ENCODE peak calls at places on chromosomes 6 and 20, in five cellular contexts. C, E, B, U and A are unnamed samples. For H3K4me1, the result is how much of the 10 kb centered on the place peaks cover.

GRCh38 chr20:37294262-37294981 is 5.0 kb downstream of the MANBAL start:
- DNase-seq in E (no peak), C (no peak), U (no peak), B (no peak), A (no peak)

GRCh38 chr6:39166189-39166917 is 51.4 kb upstream of the SAYSD1 start:
- DNase-seq in U (peak), E (peak), B (peak), C (peak), A (peak)

GRCh38 chr20:57714409-57715267 is 4.8 kb upstream of the PMEPA1 start:
- DNase-seq in E (no peak), B (no peak), C (no peak), U (no peak), A (no peak)

GRCh38 chr20:4720121-4720976 is 1.4 kb upstream of the PRND start:
- DNase-seq in C (peak), B (peak), E (peak), U (peak), A (peak)

GRCh38 chr6:28864321-28864923 is 59.4 kb downstream of the TRIM27 start:
- DNase-seq in U (no peak), C (no peak), B (no peak), E (no peak), A (no peak)

GRCh38 chr6:5981274-5982026 is 25.3 kb downstream of the NRN1 start:
- DNase-seq in C (no peak), U (no peak), E (no peak), B (no peak), A (no peak)

GRCh38 chr20:31890646-31891045 is 20.2 kb downstream of the TTLL9 start:
- DNase-seq in U (no peak), C (no peak), B (no peak), E (no peak), A (no peak)

GRCh38 chr6:147970970-147971369 is 371.7 kb upstream of the SASH1 start:
- DNase-seq in E (no peak), U (no peak), C (peak), B (no peak), A (no peak)

GRCh38 chr6:24910850-24911712 is 24.7 kb downstream of the RIPOR2 start:
- DNase-seq in C (no peak), U (peak), B (peak), E (peak), A (peak)

GRCh38 chr6:168499045-168499650 is 58.2 kb downstream of the SMOC2 start:
- DNase-seq in U (no peak), B (no peak), E (no peak), C (peak), A (no peak)

GRCh38 chr6:1081566-1081965 is 230.3 kb upstream of the FOXQ1 start:
- DNase-seq in E (no peak), B (no peak), U (no peak), C (no peak), A (no peak)

GRCh38 chr6:453152-453551 is 61.6 kb downstream of the IRF4 start:
- DNase-seq in B (no peak), U (peak), C (no peak), E (no peak), A (no peak)

GRCh38 chr20:48933017-48933766 is 11.7 kb downstream of the ARFGEF2 start:
- DNase-seq in B (peak), C (no peak), E (no peak), U (no peak), A (no peak)

GRCh38 chr6:47413752-47414516 is 63.7 kb upstream of the CD2AP start:
- DNase-seq in U (no peak), E (no peak), B (no peak), C (peak), A (peak)

GRCh38 chr6:112357801-112358200 is 10.7 kb downstream of the RFPL4B start:
- DNase-seq in E (no peak), B (no peak), C (no peak), U (no peak), A (no peak)

GRCh38 chr20:21125849-21126840 is at the start of gene KIZ:
- DNase-seq in C (peak), U (peak), E (peak), B (peak), A (peak)
- TF ChIP-seq EP300 in C (no peak), U (no peak), E (no peak), B (no peak), A (no peak)

GRCh38 chr6:43699564-43700186 is 12.1 kb upstream of the MRPS18A start:
- DNase-seq in U (no peak), E (no peak), B (peak), C (peak), A (peak)
- H3K4me1 ChIP-seq in U (under half), E (under half), B (half or more), C (half or more), A (half or more)

DNA sequence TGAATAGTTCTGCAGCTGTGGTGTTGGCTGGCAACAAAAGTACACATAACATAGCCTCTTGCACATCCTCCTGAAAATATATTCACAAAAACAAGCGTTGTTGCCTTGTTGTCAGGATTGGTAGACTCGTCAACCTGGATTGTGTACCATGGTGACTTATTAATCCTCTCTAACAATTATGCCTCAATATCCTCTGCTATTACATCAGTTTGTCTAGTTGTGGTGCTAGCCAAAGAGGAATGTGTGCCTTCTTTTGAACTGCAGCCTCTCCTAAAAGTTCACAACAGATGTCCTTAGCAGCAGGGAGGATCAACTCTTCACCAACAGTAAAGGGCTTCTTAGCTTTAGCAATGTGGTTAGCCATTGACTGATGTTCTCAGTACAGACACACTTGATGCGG is 3.6 kb upstream of the SF3B5 start:
- DNase-seq in C (no peak), B (no peak), U (no peak), E (no peak), A (no peak)
- TF ChIP-seq POLR2A in C (no peak), B (no peak), U (no peak), E (no peak), A (no peak)

GRCh38 chr6:157757430-157758403 is 65.3 kb upstream of the SNX9 start:
- DNase-seq in U (no peak), B (no peak), C (no peak), E (no peak), A (no peak)

GRCh38 chr6:157756708-157757429 is 66.2 kb upstream of the SNX9 start:
- DNase-seq in C (peak), E (peak), B (peak), U (peak), A (peak)

GRCh38 chr6:157760137-157760536 is 62.9 kb upstream of the SNX9 start:
- DNase-seq in B (no peak), C (no peak), E (no peak), U (no peak), A (no peak)

GRCh38 chr6:157759028-157759427 is 64.0 kb upstream of the SNX9 start:
- DNase-seq in C (no peak), E (no peak), B (no peak), U (no peak), A (no peak)

GRCh38 chr6:157758516-157759023 is 64.5 kb upstream of the SNX9 start:
- DNase-seq in E (no peak), C (no peak), U (no peak), B (no peak), A (no peak)
- TF ChIP-seq EP300 in E (no peak), C (no peak), U (no peak), B (no peak), A (no peak)

DNA sequence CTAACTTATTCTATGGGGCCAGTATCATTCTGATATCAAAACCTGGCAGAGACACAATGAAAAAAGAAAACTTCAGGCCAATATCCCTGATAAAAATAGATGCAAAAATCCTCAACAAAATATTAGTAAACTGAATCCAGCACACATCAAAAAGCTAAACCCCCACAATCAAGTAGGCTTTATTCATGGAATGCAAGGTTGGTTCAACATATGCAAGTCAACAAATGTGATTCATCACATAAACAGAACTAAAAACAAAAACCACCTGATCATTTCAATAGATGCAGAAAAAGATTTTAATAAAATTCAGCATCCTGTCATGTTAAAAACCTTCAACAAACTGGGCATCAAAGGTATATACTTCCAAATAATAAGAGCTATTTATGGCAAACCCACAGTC is 133.9 kb upstream of the SSTR4 start:
- DNase-seq in B (no peak), C (no peak), U (no peak), E (no peak), A (no peak)
- H3K4me1 ChIP-seq in B (under half), C (under half), U (under half), E (under half), A (under half)